ENCODE peak calls at places on chromosomes 16 and 17, in ten cellular contexts. E, F, Z, M, N, Y, D, I, A and W are unnamed samples.

GRCh38 chr17:10058924-10059683 is 139.3 kb downstream of the GAS7 start:
- DNase-seq in E (no peak), F (no peak), Z (no peak), M (no peak), N (peak), Y (no peak), D (no peak), I (no peak), A (no peak), W (no peak)

GRCh38 chr17:60506312-60506711 is 19.7 kb downstream of the APPBP2 start:
- DNase-seq in E (peak), F (no peak), Z (no peak), M (no peak), N (no peak), Y (no peak), D (no peak), I (no peak), A (no peak), W (no peak)

GRCh38 chr17:69325518-69326301 is 1.2 kb downstream of the ABCA5 start:
- DNase-seq in E (no peak), F (no peak), Z (no peak), M (no peak), N (no peak), Y (no peak), D (no peak), I (no peak), A (peak), W (no peak)

GRCh38 chr17:9291912-9292562 is 270.7 kb downstream of the NTN1 start:
- DNase-seq in E (peak), F (peak), Z (peak), M (peak), N (no peak), Y (peak), D (no peak), I (peak), A (peak), W (peak)

GRCh38 chr17:66892286-66892685 is 57.4 kb downstream of the CACNG5 start:
- DNase-seq in E (no peak), F (no peak), Z (no peak), M (no peak), N (no peak), Y (no peak), D (no peak), I (no peak), A (no peak), W (no peak)

GRCh38 chr16:11398851-11399250 is 53.6 kb downstream of the RMI2 start:
- DNase-seq in E (no peak), F (no peak), Z (no peak), M (no peak), N (no peak), Y (no peak), D (no peak), I (no peak), A (no peak), W (no peak)

GRCh38 chr16:56279132-56279531 is 87.8 kb downstream of the GNAO1 start:
- DNase-seq in E (peak), F (peak), Z (peak), M (no peak), N (no peak), Y (peak), D (no peak), I (peak), A (no peak), W (no peak)

GRCh38 chr16:29738514-29738913 is 7.3 kb downstream of the C16orf54 start:
- DNase-seq in E (no peak), F (no peak), Z (peak), M (no peak), N (no peak), Y (no peak), D (no peak), I (peak), A (no peak), W (no peak)

GRCh38 chr17:72416054-72416691 is 295.4 kb downstream of the SOX9 start:
- DNase-seq in E (no peak), F (no peak), Z (no peak), M (no peak), N (no peak), Y (no peak), D (peak), I (no peak), A (no peak), W (no peak)